ENCODE peak calls at places on chromosome 9, in eight cellular contexts. One of them, this sample, is unnamed.

GRCh38 chr9:132240860-132241482 is 79.1 kb downstream of the NTNG2 start:
- DNase-seq in Calu3: peak
- DNase-seq in GM10248: peak
- DNase-seq in left lung: peak
- DNase-seq in choroid plexus epithelial cell: peak
- DNase-seq in CD8-positive, alpha-beta T cell: peak
- DNase-seq in fibroblast of pulmonary artery: peak
- DNase-seq in kidney: peak
- DNase-seq in this sample: peak

GRCh38 chr9:82764270-82764669 is 298.7 kb downstream of the RASEF start:
- DNase-seq in Calu3: no peak
- DNase-seq in GM10248: no peak
- DNase-seq in left lung: no peak
- DNase-seq in choroid plexus epithelial cell: no peak
- DNase-seq in CD8-positive, alpha-beta T cell: no peak
- DNase-seq in fibroblast of pulmonary artery: no peak
- DNase-seq in kidney: no peak
- DNase-seq in this sample: no peak

GRCh38 chr9:129437626-129438323 is 183.1 kb downstream of the C9orf50 start:
- DNase-seq in Calu3: no peak
- DNase-seq in GM10248: no peak
- DNase-seq in left lung: peak
- DNase-seq in choroid plexus epithelial cell: no peak
- DNase-seq in CD8-positive, alpha-beta T cell: no peak
- DNase-seq in fibroblast of pulmonary artery: no peak
- DNase-seq in kidney: peak
- DNase-seq in this sample: no peak

GRCh38 chr9:12766357-12766756 is 8.5 kb upstream of the LURAP1L start:
- DNase-seq in Calu3: no peak
- DNase-seq in GM10248: no peak
- DNase-seq in left lung: no peak
- DNase-seq in choroid plexus epithelial cell: no peak
- DNase-seq in CD8-positive, alpha-beta T cell: no peak
- DNase-seq in fibroblast of pulmonary artery: no peak
- DNase-seq in kidney: no peak
- DNase-seq in this sample: peak

GRCh38 chr9:33198163-33198562 is 31.0 kb upstream of the B4GALT1 start:
- DNase-seq in Calu3: no peak
- DNase-seq in GM10248: no peak
- DNase-seq in left lung: no peak
- DNase-seq in choroid plexus epithelial cell: no peak
- DNase-seq in CD8-positive, alpha-beta T cell: no peak
- DNase-seq in fibroblast of pulmonary artery: peak
- DNase-seq in kidney: no peak
- DNase-seq in this sample: peak

GRCh38 chr9:36881316-36882116 is 152.6 kb downstream of the PAX5 start:
- DNase-seq in Calu3: no peak
- DNase-seq in GM10248: no peak
- DNase-seq in left lung: no peak
- DNase-seq in choroid plexus epithelial cell: no peak
- DNase-seq in CD8-positive, alpha-beta T cell: no peak
- DNase-seq in fibroblast of pulmonary artery: no peak
- DNase-seq in kidney: no peak
- DNase-seq in this sample: no peak

GRCh38 chr9:95852059-95853032 is 23.1 kb upstream of the ERCC6L2 start:
- DNase-seq in Calu3: no peak
- DNase-seq in GM10248: peak
- DNase-seq in left lung: no peak
- DNase-seq in choroid plexus epithelial cell: no peak
- DNase-seq in CD8-positive, alpha-beta T cell: no peak
- DNase-seq in fibroblast of pulmonary artery: peak
- DNase-seq in kidney: no peak
- DNase-seq in this sample: peak

GRCh38 chr9:88280816-88281382 is 107.3 kb upstream of the SPIN1 start:
- DNase-seq in Calu3: peak
- DNase-seq in GM10248: no peak
- DNase-seq in left lung: no peak
- DNase-seq in choroid plexus epithelial cell: no peak
- DNase-seq in CD8-positive, alpha-beta T cell: no peak
- DNase-seq in fibroblast of pulmonary artery: peak
- DNase-seq in kidney: no peak
- DNase-seq in this sample: no peak

GRCh38 chr9:125966456-125966855 is 219.3 kb downstream of the PBX3 start:
- DNase-seq in Calu3: no peak
- DNase-seq in GM10248: no peak
- DNase-seq in left lung: no peak
- DNase-seq in choroid plexus epithelial cell: no peak
- DNase-seq in CD8-positive, alpha-beta T cell: no peak
- DNase-seq in fibroblast of pulmonary artery: no peak
- DNase-seq in kidney: no peak
- DNase-seq in this sample: no peak

GRCh38 chr9:17191095-17191494 is 56.3 kb downstream of the CNTLN start:
- DNase-seq in Calu3: no peak
- DNase-seq in GM10248: no peak
- DNase-seq in left lung: no peak
- DNase-seq in choroid plexus epithelial cell: peak
- DNase-seq in CD8-positive, alpha-beta T cell: no peak
- DNase-seq in fibroblast of pulmonary artery: peak
- DNase-seq in kidney: no peak
- DNase-seq in this sample: peak

GRCh38 chr9:479316-479715 is 264.7 kb downstream of the DOCK8 start:
- DNase-seq in Calu3: no peak
- DNase-seq in GM10248: no peak
- DNase-seq in left lung: no peak
- DNase-seq in choroid plexus epithelial cell: no peak
- DNase-seq in CD8-positive, alpha-beta T cell: no peak
- DNase-seq in fibroblast of pulmonary artery: no peak
- DNase-seq in kidney: no peak
- DNase-seq in this sample: no peak

GRCh38 chr9:125534934-125535701 is 171.9 kb downstream of the MAPKAP1 start:
- DNase-seq in Calu3: no peak
- DNase-seq in GM10248: no peak
- DNase-seq in left lung: no peak
- DNase-seq in choroid plexus epithelial cell: no peak
- DNase-seq in CD8-positive, alpha-beta T cell: no peak
- DNase-seq in fibroblast of pulmonary artery: no peak
- DNase-seq in kidney: no peak
- DNase-seq in this sample: no peak

GRCh38 chr9:129379181-129379836 is 201.2 kb upstream of the IER5L start:
- DNase-seq in Calu3: no peak
- DNase-seq in GM10248: no peak
- DNase-seq in left lung: peak
- DNase-seq in choroid plexus epithelial cell: no peak
- DNase-seq in CD8-positive, alpha-beta T cell: no peak
- DNase-seq in fibroblast of pulmonary artery: no peak
- DNase-seq in kidney: peak
- DNase-seq in this sample: no peak

GRCh38 chr9:2771101-2771500 is 53.8 kb downstream of the KCNV2 start:
- DNase-seq in Calu3: no peak
- DNase-seq in GM10248: no peak
- DNase-seq in left lung: no peak
- DNase-seq in choroid plexus epithelial cell: no peak
- DNase-seq in CD8-positive, alpha-beta T cell: no peak
- DNase-seq in fibroblast of pulmonary artery: no peak
- DNase-seq in kidney: no peak
- DNase-seq in this sample: no peak

GRCh38 chr9:35820076-35820475 is 5.2 kb upstream of the HINT2 start:
- DNase-seq in Calu3: no peak
- DNase-seq in GM10248: no peak
- DNase-seq in left lung: no peak
- DNase-seq in choroid plexus epithelial cell: peak
- DNase-seq in CD8-positive, alpha-beta T cell: no peak
- DNase-seq in fibroblast of pulmonary artery: peak
- DNase-seq in kidney: no peak
- DNase-seq in this sample: peak

GRCh38 chr9:69671904-69672827 is at the start of gene APBA1:
- DNase-seq in Calu3: peak
- DNase-seq in GM10248: peak
- DNase-seq in left lung: peak
- DNase-seq in choroid plexus epithelial cell: peak
- DNase-seq in CD8-positive, alpha-beta T cell: peak
- DNase-seq in fibroblast of pulmonary artery: peak
- DNase-seq in kidney: peak
- DNase-seq in this sample: no peak

GRCh38 chr9:38278931-38279532 is 113.5 kb upstream of the ALDH1B1 start:
- DNase-seq in Calu3: no peak
- DNase-seq in GM10248: no peak
- DNase-seq in left lung: no peak
- DNase-seq in choroid plexus epithelial cell: no peak
- DNase-seq in CD8-positive, alpha-beta T cell: no peak
- DNase-seq in fibroblast of pulmonary artery: no peak
- DNase-seq in kidney: no peak
- DNase-seq in this sample: no peak

GRCh38 chr9:33177633-33178032 is 10.5 kb upstream of the B4GALT1 start:
- DNase-seq in Calu3: no peak
- DNase-seq in GM10248: no peak
- DNase-seq in left lung: no peak
- DNase-seq in choroid plexus epithelial cell: no peak
- DNase-seq in CD8-positive, alpha-beta T cell: no peak
- DNase-seq in fibroblast of pulmonary artery: no peak
- DNase-seq in kidney: peak
- DNase-seq in this sample: no peak

DNA sequence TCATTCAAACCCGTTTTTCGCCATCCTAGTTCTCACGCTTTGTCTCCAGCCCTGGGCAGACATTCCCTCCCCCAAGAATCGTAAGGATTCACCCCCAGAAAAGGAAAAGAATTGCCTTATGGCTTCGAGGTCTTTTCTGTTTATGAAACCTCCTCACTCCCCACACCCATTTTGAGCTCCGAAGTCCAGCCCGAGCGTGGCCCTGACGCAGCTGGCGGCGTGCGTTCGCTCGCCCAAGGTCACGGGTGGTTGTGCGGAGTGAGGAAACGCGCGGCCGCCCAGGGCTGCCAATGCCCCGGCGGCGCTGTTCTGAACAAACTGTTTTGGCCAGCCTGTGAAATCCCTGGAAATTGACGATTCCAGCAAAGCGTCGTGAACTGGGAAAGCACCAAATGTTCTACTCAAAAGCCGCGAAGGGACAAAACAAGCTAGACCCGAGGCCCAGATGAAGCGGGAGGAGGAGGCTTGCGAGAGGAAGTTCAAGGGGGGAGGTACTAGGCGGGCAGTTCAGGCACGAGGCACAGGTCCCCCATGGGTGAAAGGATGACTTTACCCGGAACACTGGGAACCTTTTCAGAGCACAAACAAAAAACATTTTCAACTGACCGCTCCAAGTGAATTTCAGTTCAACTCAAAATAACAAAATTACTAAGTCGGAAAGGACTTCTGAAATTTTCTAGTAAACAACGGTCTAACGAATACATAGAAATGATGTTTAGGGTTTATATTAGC is 683 bp upstream of the ZFAND5 start:
- DNase-seq in Calu3: peak
- DNase-seq in GM10248: peak
- DNase-seq in left lung: peak
- DNase-seq in choroid plexus epithelial cell: peak
- DNase-seq in CD8-positive, alpha-beta T cell: peak
- DNase-seq in fibroblast of pulmonary artery: peak
- DNase-seq in kidney: peak
- DNase-seq in this sample: peak
- TF ChIP-seq CTCF in Calu3: no peak
- TF ChIP-seq CTCF in GM10248: no peak
- TF ChIP-seq CTCF in left lung: no peak
- TF ChIP-seq CTCF in choroid plexus epithelial cell: peak
- TF ChIP-seq CTCF in CD8-positive, alpha-beta T cell: no peak
- TF ChIP-seq CTCF in fibroblast of pulmonary artery: peak
- TF ChIP-seq CTCF in kidney: no peak
- TF ChIP-seq CTCF in this sample: no peak

GRCh38 chr9:8762676-8763075 is 963.1 kb upstream of the DMAC1 start:
- DNase-seq in Calu3: no peak
- DNase-seq in GM10248: no peak
- DNase-seq in left lung: no peak
- DNase-seq in choroid plexus epithelial cell: no peak
- DNase-seq in CD8-positive, alpha-beta T cell: no peak
- DNase-seq in fibroblast of pulmonary artery: no peak
- DNase-seq in kidney: no peak
- DNase-seq in this sample: no peak
- TF ChIP-seq CTCF in Calu3: no peak
- TF ChIP-seq CTCF in GM10248: no peak
- TF ChIP-seq CTCF in left lung: no peak
- TF ChIP-seq CTCF in choroid plexus epithelial cell: no peak
- TF ChIP-seq CTCF in CD8-positive, alpha-beta T cell: no peak
- TF ChIP-seq CTCF in fibroblast of pulmonary artery: no peak
- TF ChIP-seq CTCF in kidney: peak
- TF ChIP-seq CTCF in this sample: no peak

DNA sequence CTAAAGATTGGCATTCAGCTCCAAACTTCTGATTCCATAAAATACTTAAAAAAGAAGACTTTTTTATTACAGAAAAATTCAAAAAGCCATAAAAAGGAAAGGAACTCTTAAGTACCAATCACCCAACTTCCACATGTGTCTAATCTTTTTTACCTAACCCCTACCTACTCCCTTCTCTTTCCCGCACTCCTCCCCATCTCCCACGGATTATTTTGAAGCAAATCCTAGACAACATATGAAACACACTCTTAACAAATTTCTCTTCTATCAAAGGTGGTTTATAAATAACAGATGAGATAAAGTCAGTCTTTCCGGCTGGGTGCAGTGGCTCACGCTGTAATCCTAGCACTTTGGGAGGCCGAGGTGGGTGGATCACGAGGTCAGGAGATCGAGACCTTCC is 5.9 kb upstream of the DENND4C start:
- DNase-seq in Calu3: no peak
- DNase-seq in GM10248: no peak
- DNase-seq in left lung: no peak
- DNase-seq in choroid plexus epithelial cell: no peak
- DNase-seq in CD8-positive, alpha-beta T cell: no peak
- DNase-seq in fibroblast of pulmonary artery: no peak
- DNase-seq in kidney: no peak
- DNase-seq in this sample: no peak
- TF ChIP-seq CTCF in Calu3: no peak
- TF ChIP-seq CTCF in GM10248: no peak
- TF ChIP-seq CTCF in left lung: no peak
- TF ChIP-seq CTCF in choroid plexus epithelial cell: no peak
- TF ChIP-seq CTCF in CD8-positive, alpha-beta T cell: no peak
- TF ChIP-seq CTCF in fibroblast of pulmonary artery: no peak
- TF ChIP-seq CTCF in kidney: no peak
- TF ChIP-seq CTCF in this sample: no peak

GRCh38 chr9:136373300-136374182 is at the start of gene CARD9:
- DNase-seq in Calu3: no peak
- DNase-seq in GM10248: peak
- DNase-seq in left lung: peak
- DNase-seq in choroid plexus epithelial cell: no peak
- DNase-seq in CD8-positive, alpha-beta T cell: no peak
- DNase-seq in fibroblast of pulmonary artery: no peak
- DNase-seq in kidney: no peak
- DNase-seq in this sample: no peak

GRCh38 chr9:136370687-136371530 is 2.6 kb downstream of the CARD9 start:
- DNase-seq in Calu3: no peak
- DNase-seq in GM10248: no peak
- DNase-seq in left lung: no peak
- DNase-seq in choroid plexus epithelial cell: peak
- DNase-seq in CD8-positive, alpha-beta T cell: no peak
- DNase-seq in fibroblast of pulmonary artery: no peak
- DNase-seq in kidney: no peak
- DNase-seq in this sample: no peak

GRCh38 chr9:136372006-136372405 is 1.5 kb downstream of the CARD9 start:
- DNase-seq in Calu3: no peak
- DNase-seq in GM10248: no peak
- DNase-seq in left lung: no peak
- DNase-seq in choroid plexus epithelial cell: no peak
- DNase-seq in CD8-positive, alpha-beta T cell: no peak
- DNase-seq in fibroblast of pulmonary artery: no peak
- DNase-seq in kidney: no peak
- DNase-seq in this sample: no peak

GRCh38 chr9:136374183-136374575 is 710 bp upstream of the CARD9 start:
- DNase-seq in Calu3: no peak
- DNase-seq in GM10248: no peak
- DNase-seq in left lung: no peak
- DNase-seq in choroid plexus epithelial cell: no peak
- DNase-seq in CD8-positive, alpha-beta T cell: no peak
- DNase-seq in fibroblast of pulmonary artery: no peak
- DNase-seq in kidney: no peak
- DNase-seq in this sample: no peak

GRCh38 chr9:136372561-136373299 is 739 bp downstream of the CARD9 start:
- DNase-seq in Calu3: peak
- DNase-seq in GM10248: peak
- DNase-seq in left lung: peak
- DNase-seq in choroid plexus epithelial cell: peak
- DNase-seq in CD8-positive, alpha-beta T cell: no peak
- DNase-seq in fibroblast of pulmonary artery: peak
- DNase-seq in kidney: peak
- DNase-seq in this sample: peak
- TF ChIP-seq CTCF in Calu3: no peak
- TF ChIP-seq CTCF in GM10248: peak
- TF ChIP-seq CTCF in left lung: no peak
- TF ChIP-seq CTCF in choroid plexus epithelial cell: peak
- TF ChIP-seq CTCF in CD8-positive, alpha-beta T cell: no peak
- TF ChIP-seq CTCF in fibroblast of pulmonary artery: peak
- TF ChIP-seq CTCF in kidney: no peak
- TF ChIP-seq CTCF in this sample: no peak

This sample was measured in MCF 10A.